ENCODE peak calls at places on chromosomes 3 and 15, in eight cellular contexts. D is MM.1S, W is GM12878, R is endodermal cell, I is adipocyte, G is IMR-90, J is neural progenitor cell, K is SK-N-SH. E is an unnamed sample.
A peak's percentile ranks its signal among the peaks of the same experiment; 100 is the strongest.

GRCh38 chr15:70715840-70716510 is 47.4 kb downstream of the UACA start:
- DNase-seq in W (no peak), K (no peak), D (no peak), J (no peak), G (peak; percentile 47), R (no peak), I (no peak), E (no peak)

GRCh38 chr3:43349759-43350158 is 63.4 kb downstream of the SNRK start:
- DNase-seq in D (no peak), G (peak; percentile 54), J (no peak), R (no peak), W (no peak), I (no peak), K (peak; percentile 47), E (no peak)

GRCh38 chr3:141828487-141829284 is 47.8 kb upstream of the ATP1B3 start:
- DNase-seq in G (peak; percentile 3), I (peak; percentile 76), K (no peak), R (no peak), J (peak; percentile 27), D (no peak), W (no peak), E (peak; percentile 80)

GRCh38 chr3:103992469-103992868 is 1374.2 kb upstream of the ALCAM start:
- DNase-seq in K (no peak), J (no peak), W (no peak), R (peak; percentile 43), D (no peak), I (no peak), G (no peak), E (no peak)

GRCh38 chr3:108103971-108104797 is 13.4 kb upstream of the CD47 start:
- DNase-seq in I (no peak), J (no peak), W (no peak), D (no peak), G (peak; percentile 52), K (no peak), R (no peak), E (no peak)

GRCh38 chr3:60542981-60543380 is 708.3 kb downstream of the FHIT start:
- DNase-seq in I (no peak), G (no peak), R (no peak), K (no peak), D (no peak), J (no peak), W (no peak), E (no peak)

GRCh38 chr15:69863446-69863845 is 234.3 kb downstream of the TLE3 start:
- DNase-seq in G (no peak), D (no peak), I (no peak), W (no peak), J (no peak), R (no peak), K (no peak), E (no peak)

GRCh38 chr3:123186695-123187094 is 15.0 kb upstream of the SEC22A start:
- DNase-seq in R (no peak), I (no peak), K (no peak), D (no peak), J (no peak), G (no peak), W (no peak), E (no peak)

GRCh38 chr3:70556056-70556455 is 243.6 kb upstream of the MDFIC2 start:
- DNase-seq in D (no peak), R (no peak), J (no peak), W (no peak), G (peak; percentile 69), K (no peak), I (no peak), E (no peak)

GRCh38 chr3:120162400-120162799 is 68.2 kb upstream of the GSK3B start:
- DNase-seq in R (no peak), I (no peak), K (no peak), G (peak; percentile 25), D (no peak), W (no peak), J (no peak), E (no peak)

GRCh38 chr3:15279671-15280402 is 52.5 kb downstream of the SH3BP5 start:
- DNase-seq in R (peak; percentile 56), K (no peak), W (no peak), D (no peak), I (no peak), G (no peak), J (no peak), E (no peak)

GRCh38 chr15:80403712-80404056 is 498 bp upstream of the ARNT2 start:
- DNase-seq in K (no peak), I (peak; percentile 48), D (no peak), R (peak; percentile 80), W (no peak), J (peak; percentile 74), G (no peak), E (no peak)

GRCh38 chr3:26827169-26827568 is 204.6 kb downstream of the LRRC3B start:
- DNase-seq in D (no peak), W (no peak), R (no peak), G (no peak), K (no peak), I (no peak), J (no peak), E (no peak)

GRCh38 chr15:99019558-99020540 is 12.3 kb upstream of the PGPEP1L start:
- DNase-seq in R (no peak), W (no peak), G (peak; percentile 65), D (no peak), I (peak; percentile 74), K (no peak), J (no peak), E (no peak)

GRCh38 chr15:36737430-36737891 is 158.0 kb downstream of the CDIN1 start:
- DNase-seq in D (no peak), K (no peak), J (no peak), I (peak; percentile 24), G (peak; percentile 83), R (no peak), W (no peak), E (no peak)

GRCh38 chr15:70190965-70191364 is 93.2 kb upstream of the TLE3 start:
- DNase-seq in I (no peak), R (peak; percentile 51), J (no peak), G (no peak), K (no peak), D (no peak), W (no peak), E (no peak)

GRCh38 chr15:83200162-83200561 is 7.5 kb downstream of the HDGFL3 start:
- DNase-seq in J (no peak), W (peak; percentile 55), I (peak; percentile 51), R (no peak), K (no peak), D (peak; percentile 78), G (peak; percentile 78), E (no peak)

GRCh38 chr15:66743204-66743603 is 41.2 kb downstream of the SMAD6 start:
- DNase-seq in D (no peak), K (no peak), W (no peak), I (no peak), G (no peak), R (no peak), J (no peak), E (no peak)
- H3K36me3 ChIP-seq in D (no peaks in the 10 kb centered on the region), K (no peaks in the 10 kb centered on the region), W (no peaks in the 10 kb centered on the region), I (peaks cover 28% of the 10 kb centered on the region), G (peaks cover 4% of the 10 kb centered on the region), R (peaks cover 61% of the 10 kb centered on the region), J (no peaks in the 10 kb centered on the region), E (no peaks in the 10 kb centered on the region)

DNA sequence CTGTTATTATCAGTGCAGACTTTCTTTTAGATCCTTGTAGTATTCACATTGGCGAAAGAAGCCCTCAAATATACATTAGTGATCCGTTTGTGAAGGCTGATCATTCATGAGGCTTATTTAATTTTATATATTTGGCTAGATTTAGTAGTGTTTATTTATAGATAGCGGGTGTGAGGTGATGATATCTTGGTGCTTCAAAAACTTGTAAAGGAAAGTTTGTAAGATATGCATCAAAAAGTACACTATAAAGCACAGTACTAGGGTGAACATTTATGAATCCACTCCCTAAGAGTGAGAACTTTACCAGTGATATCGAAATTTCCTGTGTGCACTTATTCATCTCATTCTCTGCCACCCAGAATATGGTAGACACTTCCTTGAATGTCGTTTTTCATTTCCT is 229.4 kb downstream of the MFSD1 start:
- DNase-seq in G (no peak), D (no peak), J (no peak), W (no peak), K (no peak), I (no peak), R (no peak), E (no peak)
- H3K9ac ChIP-seq in G (no peak overlapping the region), D (no peak overlapping the region), J (no peak overlapping the region), W (no peak overlapping the region), K (no peak overlapping the region), I (no peak overlapping the region), R (no peak overlapping the region), E (no peak overlapping the region)

GRCh38 chr15:64586974-64587373 is 126.6 kb downstream of the ZNF609 start:
- DNase-seq in W (no peak), J (no peak), K (no peak), D (no peak), G (no peak), I (no peak), R (no peak), E (no peak)

GRCh38 chr15:64583983-64584382 is 123.6 kb downstream of the ZNF609 start:
- DNase-seq in D (no peak), I (no peak), K (no peak), J (no peak), R (no peak), W (no peak), G (no peak), E (no peak)

GRCh38 chr15:64589435-64590084 is 129.2 kb downstream of the ZNF609 start:
- DNase-seq in D (no peak), G (no peak), J (no peak), K (no peak), R (no peak), I (no peak), W (no peak), E (no peak)

GRCh38 chr15:64583519-64583918 is 123.1 kb downstream of the ZNF609 start:
- DNase-seq in D (no peak), W (no peak), K (no peak), I (no peak), G (no peak), J (no peak), R (no peak), E (no peak)

GRCh38 chr15:64586259-64586658 is 125.9 kb downstream of the ZNF609 start:
- DNase-seq in R (peak; percentile 62), W (no peak), K (no peak), G (no peak), J (no peak), I (no peak), D (no peak), E (no peak)
- H3K4me1 ChIP-seq in R (peaks cover 10% of the 10 kb centered on the region), W (peaks cover 5% of the 10 kb centered on the region), K (peaks cover 14% of the 10 kb centered on the region), G (peaks cover 7% of the 10 kb centered on the region), J (peaks cover 3% of the 10 kb centered on the region), I (peaks cover 33% of the 10 kb centered on the region), D (no peaks in the 10 kb centered on the region), E (no peaks in the 10 kb centered on the region)

GRCh38 chr3:189974372-189974771 is 146.3 kb downstream of the P3H2 start:
- DNase-seq in W (no peak), K (no peak), D (no peak), J (no peak), I (no peak), R (no peak), G (no peak), E (no peak)

GRCh38 chr3:189978753-189979152 is 141.9 kb downstream of the P3H2 start:
- DNase-seq in W (no peak), J (no peak), K (no peak), G (no peak), D (no peak), R (no peak), I (no peak), E (no peak)

GRCh38 chr3:189981668-189982067 is 139.0 kb downstream of the P3H2 start:
- DNase-seq in W (no peak), I (peak; percentile 71), G (peak; percentile 89), K (no peak), J (no peak), D (no peak), R (no peak), E (no peak)

GRCh38 chr3:189975376-189975990 is 145.2 kb downstream of the P3H2 start:
- DNase-seq in D (no peak), G (peak; percentile 31), R (no peak), I (no peak), J (no peak), K (no peak), W (no peak), E (no peak)

GRCh38 chr3:189977174-189977573 is 143.5 kb downstream of the P3H2 start:
- DNase-seq in K (no peak), J (no peak), W (no peak), G (no peak), D (no peak), I (no peak), R (no peak), E (no peak)
- H3K36me3 ChIP-seq in K (no peaks in the 10 kb centered on the region), J (no peaks in the 10 kb centered on the region), W (no peaks in the 10 kb centered on the region), G (peaks cover 7% of the 10 kb centered on the region), D (no peaks in the 10 kb centered on the region), I (no peaks in the 10 kb centered on the region), R (peaks cover 96% of the 10 kb centered on the region), E (no peaks in the 10 kb centered on the region)